ENCODE peak calls at places on chromosomes 1 and 21, in six cellular contexts. One of them, this sample, is unnamed.
A peak's percentile ranks its signal among the peaks of the same experiment; 100 is the strongest.

GRCh38 chr21:44850208-44850800 is 23.2 kb downstream of the PTTG1IP start:
- DNase-seq in trophoblast cell: no peak
- DNase-seq in H1: no peak
- DNase-seq in IMR-90: no peak
- DNase-seq in neuronal stem cell: no peak
- DNase-seq in mesenchymal stem cell: no peak
- DNase-seq in this sample: no peak

GRCh38 chr1:20184997-20185833 is 681 bp upstream of the UBXN10 start:
- DNase-seq in mesenchymal stem cell: peak; percentile 16
- DNase-seq in trophoblast cell: no peak
- DNase-seq in IMR-90: no peak
- DNase-seq in H1: no peak
- DNase-seq in neuronal stem cell: no peak
- DNase-seq in this sample: no peak

GRCh38 chr1:229669333-229669732 is 43.3 kb downstream of the URB2 start:
- DNase-seq in neuronal stem cell: no peak
- DNase-seq in mesenchymal stem cell: no peak
- DNase-seq in H1: no peak
- DNase-seq in trophoblast cell: no peak
- DNase-seq in IMR-90: no peak
- DNase-seq in this sample: no peak

GRCh38 chr1:53621144-53621543 is 117.8 kb downstream of the GLIS1 start:
- DNase-seq in H1: no peak
- DNase-seq in mesenchymal stem cell: no peak
- DNase-seq in IMR-90: no peak
- DNase-seq in trophoblast cell: no peak
- DNase-seq in neuronal stem cell: no peak
- DNase-seq in this sample: peak; percentile 15

GRCh38 chr1:155454096-155454495 is 108.5 kb downstream of the ASH1L start:
- DNase-seq in neuronal stem cell: no peak
- DNase-seq in mesenchymal stem cell: no peak
- DNase-seq in IMR-90: peak; percentile 87
- DNase-seq in H1: no peak
- DNase-seq in trophoblast cell: peak; percentile 6
- DNase-seq in this sample: no peak

GRCh38 chr1:24074817-24075725 is 36.9 kb downstream of the MYOM3 start:
- DNase-seq in H1: no peak
- DNase-seq in IMR-90: no peak
- DNase-seq in trophoblast cell: no peak
- DNase-seq in neuronal stem cell: no peak
- DNase-seq in mesenchymal stem cell: no peak
- DNase-seq in this sample: no peak

GRCh38 chr1:69082312-69082711 is 485.4 kb upstream of the LRRC7 start:
- DNase-seq in trophoblast cell: no peak
- DNase-seq in neuronal stem cell: no peak
- DNase-seq in mesenchymal stem cell: no peak
- DNase-seq in IMR-90: no peak
- DNase-seq in H1: no peak
- DNase-seq in this sample: no peak

GRCh38 chr1:24935615-24936484 is 5.8 kb upstream of the RUNX3 start:
- DNase-seq in trophoblast cell: no peak
- DNase-seq in mesenchymal stem cell: no peak
- DNase-seq in IMR-90: no peak
- DNase-seq in neuronal stem cell: no peak
- DNase-seq in H1: no peak
- DNase-seq in this sample: no peak

GRCh38 chr1:7418442-7419080 is 352.5 kb upstream of the VAMP3 start:
- DNase-seq in H1: no peak
- DNase-seq in trophoblast cell: no peak
- DNase-seq in neuronal stem cell: no peak
- DNase-seq in mesenchymal stem cell: no peak
- DNase-seq in IMR-90: no peak
- DNase-seq in this sample: peak; percentile 17

GRCh38 chr1:223062177-223062576 is 80.9 kb downstream of the TLR5 start:
- DNase-seq in H1: no peak
- DNase-seq in trophoblast cell: peak; percentile 13
- DNase-seq in mesenchymal stem cell: no peak
- DNase-seq in IMR-90: no peak
- DNase-seq in neuronal stem cell: no peak
- DNase-seq in this sample: no peak

GRCh38 chr21:43812139-43812821 is 22.9 kb downstream of the RRP1 start:
- DNase-seq in IMR-90: no peak
- DNase-seq in H1: no peak
- DNase-seq in neuronal stem cell: no peak
- DNase-seq in trophoblast cell: no peak
- DNase-seq in mesenchymal stem cell: no peak
- DNase-seq in this sample: no peak

GRCh38 chr1:150875197-150876110 is 945 bp downstream of the ARNT start:
- DNase-seq in IMR-90: no peak
- DNase-seq in H1: no peak
- DNase-seq in mesenchymal stem cell: no peak
- DNase-seq in trophoblast cell: no peak
- DNase-seq in neuronal stem cell: no peak
- DNase-seq in this sample: no peak

GRCh38 chr1:172269084-172269483 is 151.4 kb upstream of the C1orf105 start:
- DNase-seq in mesenchymal stem cell: no peak
- DNase-seq in IMR-90: no peak
- DNase-seq in neuronal stem cell: no peak
- DNase-seq in H1: no peak
- DNase-seq in trophoblast cell: no peak
- DNase-seq in this sample: no peak

GRCh38 chr1:21318714-21319159 is 28.5 kb upstream of the ECE1 start:
- DNase-seq in mesenchymal stem cell: peak; percentile 96
- DNase-seq in neuronal stem cell: no peak
- DNase-seq in IMR-90: peak; percentile 87
- DNase-seq in trophoblast cell: no peak
- DNase-seq in H1: no peak
- DNase-seq in this sample: no peak

GRCh38 chr1:182288749-182289604 is 102.6 kb downstream of the GLUL start:
- DNase-seq in mesenchymal stem cell: no peak
- DNase-seq in neuronal stem cell: no peak
- DNase-seq in H1: no peak
- DNase-seq in trophoblast cell: no peak
- DNase-seq in IMR-90: no peak
- DNase-seq in this sample: no peak

GRCh38 chr21:45073301-45074047 is 906 bp upstream of the ADARB1 start:
- DNase-seq in mesenchymal stem cell: peak; percentile 49
- DNase-seq in neuronal stem cell: no peak
- DNase-seq in IMR-90: peak; percentile 44
- DNase-seq in trophoblast cell: peak; percentile 33
- DNase-seq in H1: no peak
- DNase-seq in this sample: no peak

GRCh38 chr1:13556224-13556764 is 27.3 kb upstream of the PDPN start:
- DNase-seq in neuronal stem cell: no peak
- DNase-seq in trophoblast cell: no peak
- DNase-seq in H1: no peak
- DNase-seq in IMR-90: no peak
- DNase-seq in mesenchymal stem cell: no peak
- DNase-seq in this sample: no peak

GRCh38 chr1:227322376-227322775 is 4.1 kb upstream of the CDC42BPA start:
- DNase-seq in mesenchymal stem cell: no peak
- DNase-seq in IMR-90: no peak
- DNase-seq in trophoblast cell: no peak
- DNase-seq in neuronal stem cell: no peak
- DNase-seq in H1: no peak
- DNase-seq in this sample: no peak

GRCh38 chr1:210132582-210132981 is 100.0 kb upstream of the SERTAD4 start:
- DNase-seq in mesenchymal stem cell: peak; percentile 52
- DNase-seq in trophoblast cell: no peak
- DNase-seq in H1: no peak
- DNase-seq in neuronal stem cell: peak; percentile 41
- DNase-seq in IMR-90: peak; percentile 40
- DNase-seq in this sample: no peak

GRCh38 chr1:32023351-32023750 is 9.7 kb downstream of the KHDRBS1 start:
- DNase-seq in neuronal stem cell: no peak
- DNase-seq in IMR-90: no peak
- DNase-seq in trophoblast cell: no peak
- DNase-seq in H1: no peak
- DNase-seq in mesenchymal stem cell: no peak
- DNase-seq in this sample: no peak

GRCh38 chr1:7549277-7549676 is 221.8 kb upstream of the VAMP3 start:
- DNase-seq in trophoblast cell: peak; percentile 61
- DNase-seq in neuronal stem cell: no peak
- DNase-seq in mesenchymal stem cell: peak; percentile 87
- DNase-seq in H1: no peak
- DNase-seq in IMR-90: peak; percentile 87
- DNase-seq in this sample: no peak

GRCh38 chr21:40512590-40512989 is 334.4 kb downstream of the DSCAM start:
- DNase-seq in trophoblast cell: no peak
- DNase-seq in mesenchymal stem cell: no peak
- DNase-seq in H1: no peak
- DNase-seq in neuronal stem cell: no peak
- DNase-seq in IMR-90: no peak
- DNase-seq in this sample: peak; percentile 54

GRCh38 chr1:24981632-24982007 is 51.5 kb upstream of the RUNX3 start:
- DNase-seq in trophoblast cell: no peak
- DNase-seq in neuronal stem cell: no peak
- DNase-seq in H1: no peak
- DNase-seq in IMR-90: no peak
- DNase-seq in mesenchymal stem cell: no peak
- DNase-seq in this sample: no peak

DNA sequence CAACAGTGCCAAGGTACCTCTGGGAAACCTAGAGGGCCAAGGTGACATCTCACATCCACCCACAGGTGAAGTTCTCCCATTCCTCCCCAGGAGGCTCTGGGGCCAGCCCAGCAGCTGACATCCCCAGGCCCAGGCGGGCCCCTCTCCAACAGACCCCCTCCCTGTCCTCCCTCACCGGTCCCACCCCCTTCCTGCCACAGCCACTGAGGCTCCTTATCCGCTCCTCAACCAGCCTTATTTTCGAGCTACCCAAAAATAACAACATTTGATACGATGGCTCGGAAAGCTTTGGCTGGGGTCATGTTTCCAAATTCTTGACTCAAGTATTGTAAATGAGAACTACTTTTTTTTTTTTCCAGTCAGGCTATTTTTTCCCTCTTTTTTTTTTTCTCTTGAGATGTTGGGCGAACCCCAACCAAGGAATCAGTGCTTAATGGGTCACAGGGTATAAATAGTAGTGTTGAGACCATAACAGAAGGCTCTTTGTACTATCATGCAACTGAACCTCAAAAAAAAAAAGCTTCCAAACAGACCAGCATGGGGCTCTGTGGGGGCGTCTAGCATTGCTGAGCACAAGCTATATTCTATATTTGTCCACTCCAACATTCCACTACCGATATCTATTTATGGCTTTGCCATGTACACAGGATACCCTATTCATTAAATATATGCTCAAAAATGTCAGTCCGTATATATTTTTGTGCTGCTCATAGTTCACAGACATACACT is 27.2 kb downstream of the IRF2BP2 start:
- DNase-seq in H1: no peak
- DNase-seq in trophoblast cell: no peak
- DNase-seq in IMR-90: peak; percentile 44
- DNase-seq in mesenchymal stem cell: no peak
- DNase-seq in neuronal stem cell: no peak
- DNase-seq in this sample: no peak
- H3K27ac ChIP-seq in H1: no peak overlapping the region
- H3K27ac ChIP-seq in trophoblast cell: no peak overlapping the region
- H3K27ac ChIP-seq in IMR-90: no peak overlapping the region
- H3K27ac ChIP-seq in mesenchymal stem cell: no peak overlapping the region
- H3K27ac ChIP-seq in neuronal stem cell: no peak overlapping the region
- H3K27ac ChIP-seq in this sample: no peak overlapping the region

GRCh38 chr1:116166011-116166571 is 54.9 kb downstream of the MAB21L3 start:
- DNase-seq in mesenchymal stem cell: no peak
- DNase-seq in IMR-90: no peak
- DNase-seq in neuronal stem cell: no peak
- DNase-seq in trophoblast cell: no peak
- DNase-seq in H1: no peak
- DNase-seq in this sample: no peak

GRCh38 chr1:116167625-116168276 is 56.6 kb downstream of the MAB21L3 start:
- DNase-seq in H1: no peak
- DNase-seq in IMR-90: no peak
- DNase-seq in trophoblast cell: no peak
- DNase-seq in mesenchymal stem cell: peak; percentile 47
- DNase-seq in neuronal stem cell: no peak
- DNase-seq in this sample: peak; percentile 50

GRCh38 chr1:116166655-116167054 is 55.5 kb downstream of the MAB21L3 start:
- DNase-seq in trophoblast cell: no peak
- DNase-seq in neuronal stem cell: no peak
- DNase-seq in mesenchymal stem cell: no peak
- DNase-seq in H1: no peak
- DNase-seq in IMR-90: no peak
- DNase-seq in this sample: no peak

GRCh38 chr1:116169898-116170297 is 58.7 kb downstream of the MAB21L3 start:
- DNase-seq in trophoblast cell: peak; percentile 7
- DNase-seq in IMR-90: no peak
- DNase-seq in neuronal stem cell: no peak
- DNase-seq in mesenchymal stem cell: no peak
- DNase-seq in H1: no peak
- DNase-seq in this sample: no peak

GRCh38 chr1:116168277-116169032 is 57.3 kb downstream of the MAB21L3 start:
- DNase-seq in H1: peak; percentile 36
- DNase-seq in neuronal stem cell: peak; percentile 66
- DNase-seq in IMR-90: peak; percentile 23
- DNase-seq in trophoblast cell: peak; percentile 69
- DNase-seq in mesenchymal stem cell: peak; percentile 54
- DNase-seq in this sample: peak; percentile 76
- H3K4ac ChIP-seq in H1: no peak overlapping the region
- H3K4ac ChIP-seq in neuronal stem cell: no peak overlapping the region
- H3K4ac ChIP-seq in IMR-90: no peak overlapping the region
- H3K4ac ChIP-seq in trophoblast cell: peak overlapping the region; percentile 19
- H3K4ac ChIP-seq in mesenchymal stem cell: peak overlapping the region; percentile 82
- H3K4ac ChIP-seq in this sample: no peak overlapping the region

GRCh38 chr1:8721681-8722324 is 95.6 kb downstream of the RERE start:
- DNase-seq in H1: no peak
- DNase-seq in trophoblast cell: no peak
- DNase-seq in mesenchymal stem cell: no peak
- DNase-seq in IMR-90: no peak
- DNase-seq in neuronal stem cell: no peak
- DNase-seq in this sample: no peak
- H4K91ac ChIP-seq in H1: no peak overlapping the region
- H4K91ac ChIP-seq in trophoblast cell: no peak overlapping the region
- H4K91ac ChIP-seq in mesenchymal stem cell: no peak overlapping the region
- H4K91ac ChIP-seq in IMR-90: no peak overlapping the region
- H4K91ac ChIP-seq in neuronal stem cell: no peak overlapping the region
- H4K91ac ChIP-seq in this sample: no peak overlapping the region

GRCh38 chr1:154407866-154408777 is 3.0 kb downstream of the IL6R start:
- DNase-seq in neuronal stem cell: no peak
- DNase-seq in trophoblast cell: no peak
- DNase-seq in H1: no peak
- DNase-seq in mesenchymal stem cell: peak; percentile 72
- DNase-seq in IMR-90: peak; percentile 45
- DNase-seq in this sample: no peak
- H3K27ac ChIP-seq in neuronal stem cell: no peak overlapping the region
- H3K27ac ChIP-seq in trophoblast cell: no peak overlapping the region
- H3K27ac ChIP-seq in H1: no peak overlapping the region
- H3K27ac ChIP-seq in mesenchymal stem cell: no peak overlapping the region
- H3K27ac ChIP-seq in IMR-90: peak overlapping the region; percentile 79
- H3K27ac ChIP-seq in this sample: no peak overlapping the region